ENCODE peak calls at places on chromosomes 16 and 17, in eight cellular contexts. O is stimulated activated naive B cell treated with anti-CD40 and anti-IgM and Interleukin-4, amounts not matched to agents 10 μg/mL and 1 μg/mL and 100 μg/mL, for 72 hours; C is T-helper 9 cell; N is activated T-helper 1 cell treated with anti-CD3 and anti-CD28 coated beads, Interleukin-12 subunit alpha, Interleukin-12 subunit beta, Interleukin-2, Interleukin-4 antibody, amounts not matched to agents 30 ng/mL and 10 ng/mL and 1 ng/mL, durations not matched to agents 14 hours and 24 hours and 36 hours; W is OCI-LY7; A is esophagus squamous epithelium; H is substantia nigra; U is activated naive CD4-positive, alpha-beta T cell. G is an unnamed sample.

GRCh38 chr16:86850675-86851074 is 272.3 kb downstream of the FOXL1 start:
- DNase-seq in O (no peak), C (no peak), N (no peak), W (no peak), A (no peak), H (no peak), U (no peak), G (no peak)

GRCh38 chr17:68378202-68379149 is 78.8 kb downstream of the WIPI1 start:
- DNase-seq in O (no peak), C (no peak), N (no peak), W (no peak), A (peak), H (peak), U (no peak), G (peak)

GRCh38 chr16:89784409-89784808 is 32.0 kb downstream of the FANCA start:
- DNase-seq in O (no peak), C (no peak), N (no peak), W (no peak), A (no peak), H (no peak), U (no peak), G (no peak)

GRCh38 chr17:62062313-62062712 is 2.8 kb downstream of the MED13 start:
- DNase-seq in O (no peak), C (no peak), N (no peak), W (no peak), A (no peak), H (no peak), U (no peak), G (no peak)

GRCh38 chr17:77203436-77203835 is 62.7 kb downstream of the SEC14L1 start:
- DNase-seq in O (no peak), C (no peak), N (no peak), W (no peak), A (no peak), H (no peak), U (no peak), G (peak)

GRCh38 chr17:4616456-4616855 is 25.0 kb downstream of the ALOX15 start:
- DNase-seq in O (no peak), C (no peak), N (no peak), W (no peak), A (no peak), H (no peak), U (no peak), G (no peak)

GRCh38 chr17:77476498-77476897 is 335.7 kb downstream of the SEC14L1 start:
- DNase-seq in O (no peak), C (no peak), N (no peak), W (no peak), A (no peak), H (no peak), U (no peak), G (no peak)

GRCh38 chr16:61818850-61819249 is 217.4 kb downstream of the CDH8 start:
- DNase-seq in O (no peak), C (no peak), N (no peak), W (no peak), A (no peak), H (no peak), U (no peak), G (no peak)

GRCh38 chr17:58332720-58333395 is 4.3 kb upstream of the TSPOAP1 start:
- DNase-seq in O (peak), C (no peak), N (peak), W (peak), A (no peak), H (no peak), U (no peak), G (no peak)

GRCh38 chr16:31428277-31428597 is at the start of gene COX6A2:
- DNase-seq in O (no peak), C (no peak), N (no peak), W (no peak), A (no peak), H (no peak), U (no peak), G (no peak)

GRCh38 chr17:16969931-16970906 is 1.7 kb downstream of the TNFRSF13B start:
- DNase-seq in O (no peak), C (no peak), N (no peak), W (peak), A (no peak), H (no peak), U (no peak), G (no peak)

GRCh38 chr17:79990051-79990592 is 45.5 kb downstream of the TBC1D16 start:
- DNase-seq in O (no peak), C (no peak), N (no peak), W (no peak), A (no peak), H (no peak), U (no peak), G (no peak)

GRCh38 chr16:54987081-54987480 is 56.4 kb downstream of the IRX5 start:
- DNase-seq in O (no peak), C (no peak), N (no peak), W (no peak), A (no peak), H (peak), U (no peak), G (no peak)

GRCh38 chr17:61397086-61397842 is 2.4 kb upstream of the TBX2 start:
- DNase-seq in O (no peak), C (no peak), N (no peak), W (no peak), A (no peak), H (no peak), U (no peak), G (peak)

GRCh38 chr17:46832945-46833839 is 14.7 kb upstream of the WNT3 start:
- DNase-seq in O (no peak), C (no peak), N (no peak), W (no peak), A (no peak), H (no peak), U (no peak), G (no peak)

GRCh38 chr16:66228791-66229190 is 137.7 kb upstream of the CDH5 start:
- DNase-seq in O (no peak), C (no peak), N (no peak), W (no peak), A (no peak), H (no peak), U (no peak), G (peak)

GRCh38 chr17:64291268-64291851 is 28.3 kb upstream of the TEX2 start:
- DNase-seq in O (no peak), C (no peak), N (no peak), W (peak), A (no peak), H (no peak), U (no peak), G (no peak)

GRCh38 chr16:89095401-89095974 is 1.8 kb downstream of the ACSF3 start:
- DNase-seq in O (no peak), C (no peak), N (no peak), W (peak), A (no peak), H (no peak), U (no peak), G (no peak)

GRCh38 chr17:56830726-56831363 is 2.9 kb downstream of the C17orf67 start:
- DNase-seq in O (no peak), C (no peak), N (no peak), W (no peak), A (no peak), H (no peak), U (no peak), G (no peak)

GRCh38 chr17:70105154-70105553 is 30.1 kb downstream of the KCNJ16 start:
- DNase-seq in O (no peak), C (no peak), N (no peak), W (no peak), A (no peak), H (no peak), U (no peak), G (no peak)

GRCh38 chr17:57107498-57108101 is 22.6 kb downstream of the AKAP1 start:
- DNase-seq in O (no peak), C (no peak), N (no peak), W (no peak), A (no peak), H (no peak), U (no peak), G (no peak)

GRCh38 chr16:48126801-48127644 is 28.8 kb downstream of the ABCC12 start:
- DNase-seq in O (no peak), C (no peak), N (no peak), W (no peak), A (no peak), H (no peak), U (no peak), G (no peak)

GRCh38 chr17:81342700-81343070 is 47.6 kb upstream of the SLC38A10 start:
- DNase-seq in O (no peak), C (no peak), N (no peak), W (no peak), A (no peak), H (no peak), U (no peak), G (peak)

GRCh38 chr16:55820615-55821014 is 12.3 kb downstream of the CES1 start:
- DNase-seq in O (no peak), C (no peak), N (no peak), W (no peak), A (no peak), H (no peak), U (no peak), G (no peak)

GRCh38 chr17:17493249-17493985 is 2.8 kb downstream of the RASD1 start:
- DNase-seq in O (no peak), C (no peak), N (no peak), W (no peak), A (no peak), H (no peak), U (no peak), G (peak)

GRCh38 chr16:58508671-58509251 is 6.6 kb upstream of the SETD6 start:
- DNase-seq in O (no peak), C (no peak), N (no peak), W (no peak), A (no peak), H (no peak), U (no peak), G (no peak)

GRCh38 chr16:81778861-81779539 is at the start of gene PLCG2:
- DNase-seq in O (peak), C (peak), N (peak), W (peak), A (peak), H (no peak), U (peak), G (peak)

GRCh38 chr16:72811188-72811720 is 236.7 kb downstream of the ZFHX3 start:
- DNase-seq in O (no peak), C (no peak), N (no peak), W (no peak), A (no peak), H (no peak), U (no peak), G (no peak)

GRCh38 chr17:81429813-81430510 is 34.7 kb downstream of the BAHCC1 start:
- DNase-seq in O (no peak), C (no peak), N (no peak), W (no peak), A (no peak), H (peak), U (no peak), G (no peak)

GRCh38 chr17:18026408-18026776 is 12.6 kb downstream of the ATPAF2 start:
- DNase-seq in O (no peak), C (no peak), N (no peak), W (no peak), A (no peak), H (no peak), U (no peak), G (no peak)

GRCh38 chr17:67157732-67158639 is 87.0 kb downstream of the HELZ start:
- DNase-seq in O (no peak), C (no peak), N (no peak), W (peak), A (no peak), H (no peak), U (no peak), G (no peak)

GRCh38 chr16:84585886-84586285 is 32.0 kb downstream of the COTL1 start:
- DNase-seq in O (no peak), C (no peak), N (no peak), W (peak), A (no peak), H (no peak), U (no peak), G (no peak)